ENCODE peak calls at places on chromosomes 3 and 15, in ten cellular contexts. L, G, R, S, U, X, A, Y, W and V are unnamed samples.

GRCh38 chr3:174330303-174330702 is 528.8 kb upstream of the NAALADL2 start:
- DNase-seq in L (no peak), G (no peak), R (no peak), S (no peak), U (no peak), X (no peak), A (no peak), Y (peak), W (no peak), V (no peak)

GRCh38 chr15:37452498-37452897 is 352.1 kb upstream of the MEIS2 start:
- DNase-seq in L (no peak), G (no peak), R (no peak), S (no peak), U (no peak), X (no peak), A (no peak), Y (no peak), W (no peak), V (no peak)

GRCh38 chr3:171350364-171350763 is 109.8 kb downstream of the TNIK start:
- DNase-seq in L (no peak), G (no peak), R (no peak), S (no peak), U (no peak), X (no peak), A (no peak), Y (no peak), W (no peak), V (no peak)

GRCh38 chr3:13040381-13041074 is 32.7 kb downstream of the IQSEC1 start:
- DNase-seq in L (no peak), G (no peak), R (no peak), S (no peak), U (no peak), X (peak), A (no peak), Y (no peak), W (no peak), V (no peak)

GRCh38 chr3:52280046-52280445 is 1.6 kb upstream of the WDR82 start:
- DNase-seq in L (no peak), G (no peak), R (no peak), S (no peak), U (no peak), X (no peak), A (no peak), Y (no peak), W (no peak), V (no peak)

GRCh38 chr3:101375586-101375985 is 55.2 kb upstream of the IMPG2 start:
- DNase-seq in L (no peak), G (no peak), R (no peak), S (no peak), U (no peak), X (no peak), A (no peak), Y (no peak), W (no peak), V (no peak)

GRCh38 chr3:117486709-117487394 is 777.3 kb downstream of the TUSC7 start:
- DNase-seq in L (no peak), G (no peak), R (no peak), S (no peak), U (no peak), X (no peak), A (no peak), Y (no peak), W (no peak), V (no peak)

GRCh38 chr15:70248116-70249025 is 150.7 kb upstream of the TLE3 start:
- DNase-seq in L (no peak), G (no peak), R (no peak), S (no peak), U (no peak), X (no peak), A (peak), Y (no peak), W (no peak), V (no peak)

GRCh38 chr15:101533371-101534140 is 44.0 kb upstream of the PCSK6 start:
- DNase-seq in L (no peak), G (no peak), R (no peak), S (no peak), U (no peak), X (no peak), A (no peak), Y (no peak), W (no peak), V (no peak)

GRCh38 chr15:93382196-93382820 is 293.3 kb upstream of the RGMA start:
- DNase-seq in L (no peak), G (no peak), R (no peak), S (no peak), U (no peak), X (no peak), A (no peak), Y (no peak), W (no peak), V (no peak)

GRCh38 chr3:127822836-127823589 is 698 bp upstream of the MGLL start:
- DNase-seq in L (no peak), G (peak), R (peak), S (peak), U (no peak), X (peak), A (peak), Y (peak), W (no peak), V (peak)

GRCh38 chr15:77599899-77600298 is 32.8 kb downstream of the LINGO1 start:
- DNase-seq in L (no peak), G (no peak), R (no peak), S (peak), U (peak), X (no peak), A (no peak), Y (peak), W (peak), V (no peak)

GRCh38 chr3:61687663-61688306 is 126.4 kb downstream of the PTPRG start:
- DNase-seq in L (no peak), G (no peak), R (no peak), S (no peak), U (no peak), X (no peak), A (no peak), Y (no peak), W (no peak), V (no peak)

GRCh38 chr3:33993631-33994030 is 195.2 kb downstream of the PDCD6IP start:
- DNase-seq in L (no peak), G (no peak), R (no peak), S (no peak), U (no peak), X (no peak), A (no peak), Y (peak), W (no peak), V (no peak)

GRCh38 chr15:89998141-89998661 is 2.9 kb upstream of the ZNF710 start:
- DNase-seq in L (no peak), G (no peak), R (no peak), S (no peak), U (peak), X (no peak), A (no peak), Y (peak), W (peak), V (no peak)

GRCh38 chr15:55770261-55770660 is 27.3 kb upstream of the PRTG start:
- DNase-seq in L (no peak), G (no peak), R (no peak), S (no peak), U (no peak), X (no peak), A (no peak), Y (peak), W (no peak), V (no peak)

GRCh38 chr15:90062023-90062728 is 40.1 kb downstream of the IDH2 start:
- DNase-seq in L (peak), G (peak), R (no peak), S (peak), U (no peak), X (peak), A (peak), Y (no peak), W (no peak), V (no peak)

GRCh38 chr3:42970976-42971772 is 7.9 kb upstream of the GASK1A start:
- DNase-seq in L (no peak), G (no peak), R (no peak), S (no peak), U (no peak), X (no peak), A (no peak), Y (no peak), W (no peak), V (no peak)

GRCh38 chr3:120764206-120764605 is 21.7 kb downstream of the GTF2E1 start:
- DNase-seq in L (no peak), G (no peak), R (no peak), S (no peak), U (no peak), X (no peak), A (no peak), Y (no peak), W (no peak), V (no peak)

GRCh38 chr3:8835385-8835784 is 66.0 kb upstream of the OXTR start:
- DNase-seq in L (no peak), G (no peak), R (no peak), S (no peak), U (no peak), X (no peak), A (no peak), Y (no peak), W (no peak), V (no peak)
- H3K27ac ChIP-seq in L (no peak), G (no peak), R (no peak), S (no peak), U (no peak), X (no peak), A (no peak), Y (no peak), W (no peak), V (no peak)

GRCh38 chr15:78913012-78913411 is 31.8 kb downstream of the CTSH start:
- DNase-seq in L (no peak), G (no peak), R (no peak), S (no peak), U (no peak), X (no peak), A (no peak), Y (no peak), W (no peak), V (no peak)

GRCh38 chr15:78910836-78911235 is 34.0 kb downstream of the CTSH start:
- DNase-seq in L (no peak), G (no peak), R (no peak), S (no peak), U (no peak), X (no peak), A (no peak), Y (no peak), W (no peak), V (no peak)

GRCh38 chr15:78914027-78914764 is 30.6 kb downstream of the CTSH start:
- DNase-seq in L (no peak), G (no peak), R (peak), S (no peak), U (peak), X (no peak), A (no peak), Y (no peak), W (peak), V (peak)

GRCh38 chr15:78917888-78918287 is 27.0 kb downstream of the CTSH start:
- DNase-seq in L (no peak), G (no peak), R (no peak), S (no peak), U (no peak), X (no peak), A (no peak), Y (no peak), W (no peak), V (no peak)

DNA sequence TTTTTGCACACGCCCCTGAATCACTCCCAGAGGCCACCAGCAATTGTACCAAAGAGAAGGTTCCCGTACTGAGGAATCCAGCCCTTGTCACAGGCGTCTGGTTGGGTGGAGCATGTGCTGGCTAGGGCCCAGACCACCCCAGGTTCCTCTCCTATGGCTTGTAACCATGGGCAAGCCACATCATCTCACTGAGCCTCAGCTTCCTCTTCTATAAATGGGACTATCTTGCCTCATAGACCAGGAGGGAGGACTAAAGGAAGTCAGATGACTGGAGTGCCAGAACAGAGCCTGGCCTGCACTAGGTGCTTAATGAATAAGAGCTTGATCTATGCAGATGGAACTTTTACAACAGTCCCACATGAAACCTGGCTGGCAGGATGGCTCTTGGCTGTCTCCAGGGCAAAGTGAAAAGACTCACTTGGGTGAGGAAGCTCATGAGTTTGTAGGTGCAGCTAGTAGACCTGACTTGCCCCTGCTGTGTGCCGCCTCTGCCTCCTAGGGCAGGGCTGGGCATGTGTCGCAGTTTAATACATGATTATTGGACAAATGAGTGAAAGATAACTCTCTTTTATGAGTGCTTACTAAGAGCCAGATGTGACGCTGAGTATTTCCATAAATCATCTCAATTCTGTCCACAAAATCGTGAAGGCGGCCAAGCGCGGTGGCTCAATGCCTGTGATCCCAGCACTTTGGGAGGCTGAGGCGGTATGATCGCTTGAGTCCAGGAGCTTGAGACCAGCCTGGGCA is 29.3 kb downstream of the CTSH start:
- DNase-seq in L (no peak), G (no peak), R (peak), S (peak), U (no peak), X (no peak), A (peak), Y (no peak), W (no peak), V (peak)
- H3K27ac ChIP-seq in L (no peak), G (no peak), R (no peak), S (peak), U (no peak), X (no peak), A (peak), Y (no peak), W (no peak), V (peak)

GRCh38 chr3:134367869-134368750 is 6.1 kb downstream of the AMOTL2 start:
- DNase-seq in L (no peak), G (no peak), R (no peak), S (no peak), U (no peak), X (no peak), A (peak), Y (no peak), W (no peak), V (no peak)
- H3K27ac ChIP-seq in L (no peak), G (no peak), R (peak), S (peak), U (no peak), X (no peak), A (peak), Y (peak), W (peak), V (peak)

GRCh38 chr3:185250247-185250646 is 3.6 kb downstream of the EHHADH start:
- DNase-seq in L (no peak), G (no peak), R (no peak), S (no peak), U (no peak), X (no peak), A (no peak), Y (peak), W (no peak), V (no peak)

GRCh38 chr3:185250653-185251052 is 3.2 kb downstream of the EHHADH start:
- DNase-seq in L (no peak), G (no peak), R (no peak), S (no peak), U (peak), X (no peak), A (no peak), Y (no peak), W (no peak), V (no peak)

GRCh38 chr3:185254799-185255198 is 950 bp upstream of the EHHADH start:
- DNase-seq in L (no peak), G (no peak), R (no peak), S (no peak), U (no peak), X (no peak), A (no peak), Y (no peak), W (no peak), V (no peak)

GRCh38 chr3:185257334-185257733 is 3.5 kb upstream of the EHHADH start:
- DNase-seq in L (no peak), G (no peak), R (no peak), S (no peak), U (no peak), X (no peak), A (no peak), Y (no peak), W (no peak), V (no peak)

DNA sequence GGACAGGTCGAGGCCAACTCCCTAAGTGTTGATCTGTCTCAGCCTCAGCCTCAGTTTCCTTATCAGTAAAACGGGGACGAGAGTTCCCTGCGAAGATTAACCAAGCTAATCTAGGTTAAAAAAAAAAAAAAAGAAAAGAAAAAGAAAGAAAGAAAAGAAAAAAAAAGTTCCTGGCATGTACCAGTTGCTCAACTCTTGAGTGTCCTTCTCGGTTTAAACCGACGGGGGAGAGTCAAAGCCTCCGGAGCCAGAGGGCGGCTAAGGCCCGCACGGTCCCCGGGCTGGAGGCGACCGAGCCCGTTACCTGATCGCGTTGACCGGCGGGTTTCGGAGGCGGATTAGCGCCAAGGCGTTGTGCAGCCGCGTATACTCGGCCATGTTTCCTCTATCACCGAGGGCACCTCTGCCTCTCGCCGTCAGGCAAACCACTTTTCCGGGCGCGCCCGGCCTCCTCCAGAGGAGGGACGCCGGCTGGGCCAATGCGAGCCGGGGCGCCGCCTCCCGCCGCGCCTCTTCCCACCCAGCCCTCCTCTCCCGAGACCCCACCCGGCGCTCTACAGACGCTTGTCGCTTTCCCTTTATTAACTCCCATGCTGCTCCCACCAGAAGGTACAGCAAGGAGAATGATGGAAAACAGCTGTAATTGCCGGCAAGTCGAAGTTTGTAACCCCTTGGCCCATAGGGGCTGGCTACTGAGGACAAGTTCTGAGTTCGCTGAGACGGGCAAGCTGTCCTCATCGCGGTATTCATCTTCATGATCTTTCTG is at the start of gene EHHADH:
- DNase-seq in L (peak), G (no peak), R (peak), S (peak), U (peak), X (peak), A (peak), Y (peak), W (peak), V (peak)
- H3K27ac ChIP-seq in L (no peak), G (no peak), R (peak), S (peak), U (peak), X (peak), A (peak), Y (peak), W (peak), V (no peak)

GRCh38 chr3:123728014-123728413 is 143.2 kb upstream of the HACD2 start:
- DNase-seq in L (no peak), G (no peak), R (no peak), S (no peak), U (no peak), X (no peak), A (no peak), Y (peak), W (no peak), V (no peak)

GRCh38 chr3:123725652-123726400 is 141.0 kb upstream of the HACD2 start:
- DNase-seq in L (no peak), G (no peak), R (no peak), S (no peak), U (no peak), X (no peak), A (no peak), Y (no peak), W (no peak), V (no peak)

GRCh38 chr3:123730816-123731215 is 146.0 kb upstream of the HACD2 start:
- DNase-seq in L (no peak), G (no peak), R (no peak), S (no peak), U (no peak), X (no peak), A (no peak), Y (no peak), W (no peak), V (no peak)

GRCh38 chr3:123732447-123732846 is 147.6 kb upstream of the HACD2 start:
- DNase-seq in L (no peak), G (no peak), R (no peak), S (no peak), U (peak), X (no peak), A (no peak), Y (peak), W (peak), V (no peak)

DNA sequence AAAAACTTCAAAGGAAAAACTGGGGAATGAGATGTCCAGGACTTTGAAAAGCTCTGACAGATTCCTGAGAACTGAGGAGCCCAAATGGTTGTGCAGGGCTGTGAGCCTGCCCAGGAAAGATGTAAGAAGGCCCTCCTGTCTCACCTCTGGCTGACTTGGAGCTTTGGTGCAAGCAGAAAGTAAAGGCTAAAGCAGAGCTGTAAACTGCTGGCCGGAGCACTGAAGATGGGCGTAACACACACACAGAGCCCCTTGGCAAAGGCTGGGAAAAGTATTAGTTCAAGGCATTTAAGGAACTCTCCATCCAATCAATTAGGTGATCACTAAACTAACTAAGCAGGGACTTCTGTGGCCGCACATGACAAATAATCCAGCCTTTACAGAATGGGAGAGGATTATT is 144.1 kb upstream of the HACD2 start:
- DNase-seq in L (no peak), G (no peak), R (no peak), S (no peak), U (no peak), X (no peak), A (no peak), Y (no peak), W (no peak), V (no peak)
- H3K27ac ChIP-seq in L (no peak), G (no peak), R (no peak), S (no peak), U (no peak), X (no peak), A (no peak), Y (peak), W (peak), V (no peak)

DNA sequence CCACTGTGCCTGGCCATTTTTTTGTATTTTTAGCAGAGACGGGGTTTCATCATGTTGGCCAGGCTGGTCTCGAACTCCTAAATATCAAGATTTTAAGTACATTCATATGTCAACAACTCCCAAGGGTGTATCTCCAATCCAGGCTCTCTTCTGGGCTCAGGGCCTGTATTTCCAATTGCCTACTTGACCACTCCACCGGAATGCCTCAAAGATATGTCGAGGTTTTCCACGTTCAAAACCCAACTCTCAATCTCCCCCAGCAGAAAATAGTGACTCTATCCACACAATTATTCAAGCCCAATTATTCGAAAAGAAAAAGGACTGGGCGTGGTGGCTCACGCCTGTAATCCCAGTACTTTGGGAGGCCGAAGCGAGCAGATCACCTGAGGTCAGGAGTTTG is 1.9 kb upstream of the KNSTRN start:
- DNase-seq in L (no peak), G (no peak), R (no peak), S (no peak), U (no peak), X (no peak), A (no peak), Y (no peak), W (no peak), V (no peak)
- H3K27ac ChIP-seq in L (no peak), G (no peak), R (peak), S (peak), U (no peak), X (no peak), A (peak), Y (peak), W (peak), V (no peak)